ENCODE peak calls at places on chromosome 19, in five cellular contexts. J is sigmoid colon, D is A549, Q is SK-N-SH, E is stomach. R is an unnamed sample.
A peak's percentile ranks its signal among the peaks of the same experiment; 100 is the strongest.

GRCh38 chr19:37991176-37991835 is 84.3 kb downstream of the SIPA1L3 start:
- DNase-seq in E (no peak), Q (no peak), D (no peak), J (no peak), R (no peak)

GRCh38 chr19:50492303-50493052 is 15.8 kb upstream of the GARIN5A start:
- DNase-seq in J (peak; percentile 45), Q (peak; percentile 53), D (no peak), E (no peak), R (no peak)

GRCh38 chr19:3645726-3646125 is 19.1 kb upstream of the CACTIN start:
- DNase-seq in D (no peak), J (no peak), Q (no peak), E (no peak), R (no peak)

GRCh38 chr19:49553451-49554271 is 25.9 kb downstream of the RCN3 start:
- DNase-seq in J (no peak), Q (no peak), E (peak; percentile 77), D (no peak), R (no peak)

GRCh38 chr19:55344444-55344843 is 4.8 kb downstream of the KMT5C start:
- DNase-seq in J (no peak), Q (peak; percentile 91), E (no peak), D (no peak), R (no peak)

GRCh38 chr19:39539519-39540332 is at the start of gene EID2:
- DNase-seq in D (peak; percentile 99), E (peak; percentile 97), Q (peak; percentile 97), J (peak; percentile 98), R (peak; percentile 85)

GRCh38 chr19:30209617-30210600 is 162.3 kb upstream of the ZNF536 start:
- DNase-seq in E (no peak), Q (peak; percentile 39), J (no peak), D (no peak), R (no peak)

GRCh38 chr19:1497578-1498235 is 6.7 kb downstream of the REEP6 start:
- DNase-seq in Q (no peak), J (no peak), D (no peak), E (no peak), R (no peak)

GRCh38 chr19:7923295-7924191 is 2.4 kb downstream of the CTXN1 start:
- DNase-seq in E (no peak), D (no peak), Q (no peak), J (peak; percentile 91), R (no peak)

GRCh38 chr19:13100871-13101589 is 1.6 kb downstream of the LYL1 start:
- DNase-seq in J (no peak), Q (no peak), E (no peak), D (no peak), R (no peak)

GRCh38 chr19:14112809-14113385 is 4.7 kb downstream of the PRKACA start:
- DNase-seq in Q (no peak), E (no peak), J (peak; percentile 76), D (no peak), R (peak; percentile 38)

GRCh38 chr19:29404951-29405727 is 120.7 kb upstream of the VSTM2B start:
- DNase-seq in D (no peak), J (no peak), Q (no peak), E (no peak), R (no peak)

GRCh38 chr19:6579450-6580178 is 11.3 kb downstream of the CD70 start:
- DNase-seq in J (no peak), Q (no peak), D (no peak), E (no peak), R (no peak)

GRCh38 chr19:51341976-51342580 is at the start of gene VSIG10L:
- DNase-seq in Q (no peak), J (no peak), D (no peak), E (no peak), R (no peak)

GRCh38 chr19:3186377-3186688 is 603 bp downstream of the NCLN start:
- DNase-seq in D (no peak), E (no peak), J (no peak), Q (peak; percentile 60), R (no peak)

GRCh38 chr19:33419763-33420080 is 46.2 kb downstream of the CEBPG start:
- DNase-seq in D (no peak), E (no peak), J (no peak), Q (peak; percentile 88), R (no peak)

GRCh38 chr19:32675720-32676185 is at the start of gene RGS9BP:
- DNase-seq in E (peak; percentile 83), J (peak; percentile 94), D (peak; percentile 92), Q (peak; percentile 88), R (peak; percentile 54)

GRCh38 chr19:29264897-29265296 is 51.9 kb upstream of the UQCRFS1 start:
- DNase-seq in D (no peak), E (no peak), J (no peak), Q (no peak), R (no peak)

GRCh38 chr19:12891553-12892021 is 627 bp downstream of the GCDH start:
- DNase-seq in D (no peak), Q (no peak), E (no peak), J (no peak), R (no peak)

GRCh38 chr19:2867025-2867991 is at the start of gene ZNF556:
- DNase-seq in D (no peak), E (no peak), J (no peak), Q (peak; percentile 99), R (peak; percentile 9)

GRCh38 chr19:31356587-31357314 is 7.5 kb upstream of the TSHZ3 start:
- DNase-seq in E (no peak), J (no peak), D (no peak), Q (peak; percentile 32), R (no peak)

GRCh38 chr19:4506449-4507149 is 11.7 kb downstream of the PLIN4 start:
- DNase-seq in D (no peak), J (no peak), Q (no peak), E (no peak), R (no peak)

GRCh38 chr19:56137405-56137804 is 3.7 kb upstream of the ZNF444 start:
- DNase-seq in E (peak; percentile 93), J (no peak), D (no peak), Q (no peak), R (no peak)

GRCh38 chr19:2051771-2052704 is 994 bp upstream of the MKNK2 start:
- DNase-seq in J (peak; percentile 92), D (no peak), Q (no peak), E (peak; percentile 77), R (no peak)

GRCh38 chr19:16336571-16336970 is 11.9 kb downstream of the KLF2 start:
- DNase-seq in E (no peak), J (no peak), Q (no peak), D (no peak), R (no peak)

GRCh38 chr19:8935460-8935859 is 74.7 kb downstream of the MUC16 start:
- DNase-seq in J (no peak), E (no peak), D (no peak), Q (no peak), R (no peak)

GRCh38 chr19:30442715-30443114 is 70.5 kb downstream of the ZNF536 start:
- DNase-seq in E (no peak), D (no peak), J (no peak), Q (no peak), R (no peak)

GRCh38 chr19:49442354-49442753 is 1.0 kb upstream of the SLC17A7 start:
- DNase-seq in E (no peak), J (peak; percentile 86), Q (no peak), D (peak; percentile 67), R (peak; percentile 79)

GRCh38 chr19:39319098-39319891 is 1.4 kb downstream of the LRFN1 start:
- DNase-seq in D (no peak), E (no peak), J (no peak), Q (no peak), R (no peak)

GRCh38 chr19:13172335-13173128 is 22.3 kb downstream of the IER2 start:
- DNase-seq in J (peak; percentile 89), E (peak; percentile 88), D (peak; percentile 60), Q (peak; percentile 74), R (peak; percentile 74)

GRCh38 chr19:30701178-30701577 is 329.0 kb downstream of the ZNF536 start:
- DNase-seq in E (no peak), D (no peak), J (no peak), Q (no peak), R (no peak)

GRCh38 chr19:20051841-20052768 is 12.8 kb upstream of the ZNF682 start:
- DNase-seq in E (peak; percentile 97), J (peak; percentile 98), Q (peak; percentile 86), D (no peak), R (peak; percentile 89)

GRCh38 chr19:15249912-15250634 is 17.8 kb upstream of the EPHX3 start:
- DNase-seq in Q (no peak), D (no peak), J (peak; percentile 80), E (no peak), R (peak; percentile 45)

GRCh38 chr19:1379126-1379905 is 4.4 kb upstream of the NDUFS7 start:
- DNase-seq in Q (no peak), D (no peak), E (no peak), J (no peak), R (no peak)

GRCh38 chr19:52648336-52648990 is 10.3 kb upstream of the ZNF83 start:
- DNase-seq in E (no peak), D (no peak), J (no peak), Q (no peak), R (no peak)

GRCh38 chr19:45178262-45179062 is at the start of gene BLOC1S3:
- DNase-seq in E (peak; percentile 100), D (peak; percentile 100), Q (peak; percentile 97), J (peak; percentile 100), R (peak; percentile 100)
- TF ChIP-seq EP300 in E (no peak), D (no peak), Q (no peak), J (no peak), R (peak; percentile 90)

DNA sequence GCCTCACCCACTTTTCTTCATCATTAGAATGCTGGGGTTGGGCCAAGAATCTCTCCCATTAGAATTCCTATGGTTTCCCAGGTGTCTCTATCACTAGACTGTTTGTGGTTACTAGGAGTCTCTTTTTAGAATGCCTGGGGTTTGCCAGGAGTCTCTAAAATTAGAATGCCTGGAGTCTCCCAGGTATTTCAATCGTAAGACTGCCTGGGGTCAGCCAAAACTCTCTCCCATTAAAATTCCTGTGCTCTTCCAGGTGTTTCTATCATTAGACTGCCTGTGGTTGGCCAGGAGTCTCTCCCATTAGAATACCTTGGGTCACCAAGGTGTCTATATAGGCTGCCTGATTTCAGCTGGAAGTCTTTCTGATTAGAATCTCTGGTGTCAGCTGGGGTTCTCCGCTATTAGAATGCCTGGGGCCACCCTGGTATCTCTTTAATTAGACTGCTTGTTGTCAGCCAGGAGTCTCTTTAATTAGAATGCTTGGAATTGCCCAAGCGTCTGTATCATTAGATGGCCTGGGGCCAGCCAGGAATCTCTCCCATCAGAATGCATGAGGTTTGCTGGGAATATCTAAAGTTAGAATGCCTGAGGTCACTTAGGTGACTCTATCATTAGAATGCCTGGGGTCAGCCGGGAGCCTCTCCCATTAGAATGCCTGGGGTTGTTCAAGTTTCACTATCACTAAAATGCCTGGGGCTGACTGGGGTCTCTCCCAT is 1479.2 kb downstream of the UQCRFS1 start:
- DNase-seq in D (no peak), E (no peak), Q (no peak), J (no peak), R (no peak)
- H3K27ac ChIP-seq in D (no peak overlapping the region), E (no peak overlapping the region), Q (no peak overlapping the region), J (no peak overlapping the region), R (no peak overlapping the region)

GRCh38 chr19:35140898-35141626 is 2.0 kb upstream of the FXYD7 start:
- DNase-seq in Q (peak; percentile 100), D (peak; percentile 100), J (peak; percentile 96), E (peak; percentile 97), R (peak; percentile 94)
- TF ChIP-seq EP300 in Q (no peak), D (no peak), J (no peak), E (no peak), R (no peak)

DNA sequence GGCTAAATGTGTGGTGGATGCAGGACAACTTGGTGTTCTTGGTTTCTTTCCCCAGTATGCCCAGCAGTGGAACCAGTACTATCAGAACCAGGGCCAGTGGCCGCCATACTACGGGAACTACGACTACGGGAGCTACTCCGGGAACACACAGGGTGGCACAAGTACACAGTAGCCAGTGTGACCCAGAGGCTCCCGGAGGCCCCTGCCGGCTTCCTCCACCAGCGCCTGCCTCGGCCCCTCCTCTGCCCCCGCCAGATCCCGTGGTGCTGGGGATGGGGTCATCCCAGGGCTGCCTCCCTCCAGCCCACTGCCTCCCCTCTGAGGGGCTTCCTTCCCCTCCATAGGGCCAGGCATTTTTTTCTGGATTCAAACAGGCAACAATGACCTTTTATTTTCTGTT is 3.6 kb upstream of the CCDC97 start:
- DNase-seq in D (no peak), J (no peak), Q (no peak), E (no peak), R (no peak)
- H3K27ac ChIP-seq in D (no peak overlapping the region), J (peak overlapping the region; percentile 96), Q (no peak overlapping the region), E (peak overlapping the region; percentile 98), R (peak overlapping the region; percentile 54)